ENCODE peak calls at places on chromosomes 3 and 15, in seven cellular contexts. W is fibroblast of lung, R is GM23338, H is endothelial cell of umbilical vein, S is GM23248, Y is IMR-90, L is HCT116. I is an unnamed sample.
A peak's percentile ranks its signal among the peaks of the same experiment; 100 is the strongest.

GRCh38 chr3:86547697-86548096 is 443.3 kb downstream of the VGLL3 start:
- DNase-seq in R (peak; percentile 93), H (no peak), W (no peak), Y (no peak), S (no peak), L (no peak), I (no peak)

GRCh38 chr15:77527164-77527778 is 105.4 kb downstream of the LINGO1 start:
- DNase-seq in H (no peak), S (no peak), Y (peak; percentile 79), W (peak; percentile 87), R (peak; percentile 39), L (no peak), I (peak; percentile 88)

GRCh38 chr3:16945330-16945729 is 60.6 kb downstream of the PLCL2 start:
- DNase-seq in W (peak; percentile 29), S (peak; percentile 8), L (no peak), R (no peak), Y (peak; percentile 15), H (peak; percentile 58), I (no peak)

GRCh38 chr3:163939926-163940325 is 1138.4 kb downstream of the SI start:
- DNase-seq in R (peak; percentile 37), W (no peak), L (peak; percentile 54), Y (no peak), H (no peak), S (no peak), I (no peak)

GRCh38 chr3:40494698-40495097 is 11.1 kb upstream of the ZNF620 start:
- DNase-seq in W (no peak), Y (no peak), S (no peak), R (no peak), H (no peak), L (no peak), I (no peak)

GRCh38 chr3:189576486-189576885 is 54.7 kb upstream of the TP63 start:
- DNase-seq in L (no peak), R (no peak), Y (no peak), H (no peak), S (no peak), W (no peak), I (no peak)

GRCh38 chr3:19190602-19191001 is 42.3 kb downstream of the KCNH8 start:
- DNase-seq in S (no peak), H (no peak), L (no peak), W (no peak), R (no peak), Y (no peak), I (no peak)

GRCh38 chr3:151301787-151302186 is 14.8 kb downstream of the GPR87 start:
- DNase-seq in R (no peak), Y (peak; percentile 91), W (peak; percentile 90), S (peak; percentile 88), L (no peak), H (no peak), I (no peak)

GRCh38 chr15:83848315-83849050 is 194.6 kb downstream of the ADAMTSL3 start:
- DNase-seq in L (no peak), Y (peak; percentile 97), S (peak; percentile 95), W (peak; percentile 96), H (no peak), R (no peak), I (peak; percentile 33)

GRCh38 chr3:94822298-94822697 is 759.4 kb downstream of the NSUN3 start:
- DNase-seq in S (no peak), R (no peak), L (no peak), Y (no peak), H (no peak), W (no peak), I (no peak)

DNA sequence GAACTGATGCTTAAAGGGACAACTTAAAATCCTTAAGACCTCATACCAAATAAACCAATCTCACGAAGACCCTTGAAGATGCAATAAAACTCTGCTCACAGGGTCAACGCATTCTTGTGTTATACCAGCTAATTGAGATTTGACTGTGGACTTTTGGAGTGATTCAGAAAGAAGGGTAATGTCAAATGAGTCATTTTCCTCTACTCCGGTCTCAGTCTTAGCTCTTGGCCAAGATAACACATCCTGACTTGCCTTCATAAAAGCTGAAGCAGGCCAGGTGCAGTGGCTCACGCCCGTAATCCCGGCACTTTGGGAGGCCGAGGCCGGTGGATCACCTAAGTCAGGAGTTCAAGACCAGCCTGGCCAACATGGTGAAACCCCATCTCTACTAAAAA is 3.8 kb downstream of the PKM start:
- DNase-seq in S (peak; percentile 92), W (peak; percentile 79), R (no peak), L (peak; percentile 59), H (peak; percentile 91), Y (peak; percentile 91), I (peak; percentile 71)
- H4K20me1 ChIP-seq in S (peaks cover 23% of the 10 kb centered on the region), W (peaks cover 3% of the 10 kb centered on the region), R (peaks cover 73% of the 10 kb centered on the region), L (peaks cover 53% of the 10 kb centered on the region), H (no peaks in the 10 kb centered on the region), Y (peaks cover 69% of the 10 kb centered on the region), I (peaks cover 15% of the 10 kb centered on the region)

GRCh38 chr3:85384372-85384771 is 425.6 kb downstream of the CADM2 start:
- DNase-seq in S (no peak), H (no peak), L (no peak), Y (no peak), R (no peak), W (no peak), I (no peak)
- H4K20me1 ChIP-seq in S (no peaks in the 10 kb centered on the region), H (no peaks in the 10 kb centered on the region), L (no peaks in the 10 kb centered on the region), Y (no peaks in the 10 kb centered on the region), R (no peaks in the 10 kb centered on the region), W (no peaks in the 10 kb centered on the region), I (no peaks in the 10 kb centered on the region)

GRCh38 chr3:39144748-39145380 is 8.5 kb downstream of the CSRNP1 start:
- DNase-seq in S (no peak), L (no peak), W (no peak), R (no peak), H (no peak), Y (no peak), I (no peak)
- H4K20me1 ChIP-seq in S (no peaks in the 10 kb centered on the region), L (peaks cover 20% of the 10 kb centered on the region), W (no peaks in the 10 kb centered on the region), R (peaks cover 7% of the 10 kb centered on the region), H (no peaks in the 10 kb centered on the region), Y (peaks cover 97% of the 10 kb centered on the region), I (peaks cover 80% of the 10 kb centered on the region)

GRCh38 chr3:75049581-75049980 is 435.1 kb upstream of the CNTN3 start:
- DNase-seq in W (no peak), H (no peak), Y (no peak), L (no peak), S (peak; percentile 1), R (no peak), I (no peak)
- H4K20me1 ChIP-seq in W (no peaks in the 10 kb centered on the region), H (no peaks in the 10 kb centered on the region), Y (no peaks in the 10 kb centered on the region), L (no peaks in the 10 kb centered on the region), S (no peaks in the 10 kb centered on the region), R (no peaks in the 10 kb centered on the region), I (no peaks in the 10 kb centered on the region)

GRCh38 chr3:134923286-134923685 is 128.2 kb downstream of the EPHB1 start:
- DNase-seq in S (no peak), L (no peak), H (no peak), R (no peak), Y (no peak), W (no peak), I (no peak)
- H4K20me1 ChIP-seq in S (no peaks in the 10 kb centered on the region), L (no peaks in the 10 kb centered on the region), H (no peaks in the 10 kb centered on the region), R (no peaks in the 10 kb centered on the region), Y (no peaks in the 10 kb centered on the region), W (no peaks in the 10 kb centered on the region), I (no peaks in the 10 kb centered on the region)

DNA sequence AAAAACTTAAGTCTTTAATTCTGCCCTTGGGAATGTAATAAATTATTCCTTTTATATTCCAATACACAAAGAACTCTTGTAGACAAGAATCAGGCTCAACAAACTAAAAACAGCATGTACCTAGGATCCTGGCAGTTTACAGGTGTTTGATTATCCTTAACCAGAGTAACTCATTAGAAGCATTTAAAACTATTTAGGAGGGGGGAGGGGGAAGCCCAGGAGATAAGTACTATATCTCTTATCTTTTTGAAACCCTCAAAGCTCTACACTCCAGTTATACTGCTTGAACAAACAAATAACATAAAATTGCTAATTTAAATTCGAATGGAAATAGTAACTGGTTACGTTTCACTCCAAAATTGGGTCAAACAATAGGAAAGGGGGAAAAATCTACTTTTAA is 1.9 kb downstream of the CNBP start:
- DNase-seq in S (no peak), R (peak; percentile 33), W (no peak), Y (no peak), H (no peak), L (no peak), I (no peak)
- H4K20me1 ChIP-seq in S (peaks cover 31% of the 10 kb centered on the region), R (peaks cover 39% of the 10 kb centered on the region), W (peaks cover 3% of the 10 kb centered on the region), Y (peaks cover 59% of the 10 kb centered on the region), H (peaks cover 13% of the 10 kb centered on the region), L (peaks cover 37% of the 10 kb centered on the region), I (peaks cover 61% of the 10 kb centered on the region)

DNA sequence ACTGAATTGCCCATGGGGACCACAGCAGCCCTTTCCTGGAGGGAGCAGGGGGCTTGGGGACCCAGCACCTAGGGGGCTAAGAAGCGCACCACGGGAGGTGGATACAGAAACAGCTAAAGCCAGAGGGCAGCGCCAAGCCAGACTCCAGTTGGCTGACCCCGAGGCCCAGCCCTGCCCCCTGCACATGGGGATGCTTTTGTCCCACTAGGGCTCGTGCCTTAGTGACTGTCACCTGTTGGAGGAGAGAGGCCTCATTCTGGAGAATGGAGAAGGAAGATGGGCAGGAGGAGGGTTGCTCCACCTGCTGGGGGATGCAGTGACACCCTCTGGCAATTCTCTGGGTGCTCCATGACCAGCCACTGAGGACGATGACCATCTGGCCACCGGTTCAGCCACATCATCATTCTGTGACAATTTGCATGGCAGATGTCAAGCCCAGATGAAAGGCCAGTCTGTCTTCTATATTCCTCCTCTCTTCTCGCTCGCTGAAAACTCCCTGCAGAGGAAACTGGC is 167.8 kb upstream of the TLE3 start:
- DNase-seq in H (no peak), S (no peak), Y (no peak), W (no peak), L (no peak), R (no peak), I (no peak)
- H4K20me1 ChIP-seq in H (no peaks in the 10 kb centered on the region), S (no peaks in the 10 kb centered on the region), Y (no peaks in the 10 kb centered on the region), W (no peaks in the 10 kb centered on the region), L (no peaks in the 10 kb centered on the region), R (no peaks in the 10 kb centered on the region), I (no peaks in the 10 kb centered on the region)